ENCODE peak calls at places on chromosomes 5 and 9, in four cellular contexts. R, L, S and K are unnamed samples.

GRCh38 chr9:88092699-88093359 is 45.4 kb downstream of the SPATA31C2 start:
- ATAC-seq in L (no peak), R (peak), S (peak), K (no peak)

GRCh38 chr9:105313238-105313637 is 68.8 kb downstream of the SLC44A1 start:
- ATAC-seq in R (no peak), S (no peak), L (no peak), K (no peak)

GRCh38 chr5:96432245-96433065 is 593 bp downstream of the PCSK1 start:
- ATAC-seq in L (no peak), R (no peak), S (no peak), K (no peak)

GRCh38 chr9:124054671-124055212 is 43.2 kb downstream of the LHX2 start:
- ATAC-seq in L (no peak), S (peak), R (no peak), K (peak)

GRCh38 chr5:1952456-1953099 is 69.9 kb upstream of the IRX4 start:
- ATAC-seq in L (no peak), S (no peak), R (no peak), K (no peak)

GRCh38 chr5:79069488-79070001 is at the start of the genes BHMT2 and DMGDH:
- ATAC-seq in L (no peak), R (peak), S (peak), K (no peak)

GRCh38 chr5:32443145-32443540 is 1.4 kb downstream of the ZFR start:
- ATAC-seq in L (no peak), R (no peak), S (no peak), K (peak)

GRCh38 chr5:132467292-132467984 is 23.1 kb downstream of the IRF1 start:
- ATAC-seq in L (no peak), R (no peak), S (peak), K (no peak)

GRCh38 chr5:66186108-66186507 is 42.0 kb downstream of the SREK1 start:
- ATAC-seq in S (no peak), R (no peak), L (no peak), K (no peak)

GRCh38 chr9:75457474-75458011 is 369.2 kb downstream of the OSTF1 start:
- ATAC-seq in R (no peak), L (no peak), S (no peak), K (no peak)